ENCODE peak calls at places on chromosome 2, in nine cellular contexts. One of them, this sample, is unnamed.

GRCh38 chr2:226514895-226515294 is 284.7 kb downstream of the IRS1 start:
- DNase-seq in sigmoid colon: no peak
- DNase-seq in naive thymus-derived CD4-positive, alpha-beta T cell: no peak
- DNase-seq in cardiac muscle cell: no peak
- DNase-seq in psoas muscle: no peak
- DNase-seq in PC-9: no peak
- DNase-seq in K562: no peak
- DNase-seq in heart right ventricle: no peak
- DNase-seq in lower lobe of right lung: no peak
- DNase-seq in this sample: no peak

GRCh38 chr2:215186021-215186420 is 47.6 kb upstream of the ABCA12 start:
- DNase-seq in sigmoid colon: no peak
- DNase-seq in naive thymus-derived CD4-positive, alpha-beta T cell: no peak
- DNase-seq in cardiac muscle cell: no peak
- DNase-seq in psoas muscle: no peak
- DNase-seq in PC-9: no peak
- DNase-seq in K562: no peak
- DNase-seq in heart right ventricle: no peak
- DNase-seq in lower lobe of right lung: no peak
- DNase-seq in this sample: no peak

GRCh38 chr2:230823264-230823964 is 41.3 kb upstream of the ITM2C start:
- DNase-seq in sigmoid colon: no peak
- DNase-seq in naive thymus-derived CD4-positive, alpha-beta T cell: no peak
- DNase-seq in cardiac muscle cell: no peak
- DNase-seq in psoas muscle: no peak
- DNase-seq in PC-9: no peak
- DNase-seq in K562: no peak
- DNase-seq in heart right ventricle: no peak
- DNase-seq in lower lobe of right lung: no peak
- DNase-seq in this sample: no peak

GRCh38 chr2:26560892-26561291 is 80.3 kb downstream of the CIB4 start:
- DNase-seq in sigmoid colon: peak; percentile 8
- DNase-seq in naive thymus-derived CD4-positive, alpha-beta T cell: no peak
- DNase-seq in cardiac muscle cell: no peak
- DNase-seq in psoas muscle: no peak
- DNase-seq in PC-9: no peak
- DNase-seq in K562: no peak
- DNase-seq in heart right ventricle: no peak
- DNase-seq in lower lobe of right lung: no peak
- DNase-seq in this sample: no peak

GRCh38 chr2:67871696-67872320 is 191.0 kb downstream of the C1D start:
- DNase-seq in sigmoid colon: no peak
- DNase-seq in naive thymus-derived CD4-positive, alpha-beta T cell: no peak
- DNase-seq in cardiac muscle cell: no peak
- DNase-seq in psoas muscle: no peak
- DNase-seq in PC-9: peak; percentile 32
- DNase-seq in K562: no peak
- DNase-seq in heart right ventricle: no peak
- DNase-seq in lower lobe of right lung: no peak
- DNase-seq in this sample: no peak

GRCh38 chr2:43265006-43265770 is 38.8 kb upstream of the ZFP36L2 start:
- DNase-seq in sigmoid colon: peak; percentile 78
- DNase-seq in naive thymus-derived CD4-positive, alpha-beta T cell: no peak
- DNase-seq in cardiac muscle cell: peak; percentile 80
- DNase-seq in psoas muscle: peak; percentile 72
- DNase-seq in PC-9: no peak
- DNase-seq in K562: no peak
- DNase-seq in heart right ventricle: peak; percentile 75
- DNase-seq in lower lobe of right lung: no peak
- DNase-seq in this sample: no peak

GRCh38 chr2:65024149-65024829 is 31.9 kb upstream of the CEP68 start:
- DNase-seq in sigmoid colon: no peak
- DNase-seq in naive thymus-derived CD4-positive, alpha-beta T cell: no peak
- DNase-seq in cardiac muscle cell: no peak
- DNase-seq in psoas muscle: no peak
- DNase-seq in PC-9: no peak
- DNase-seq in K562: no peak
- DNase-seq in heart right ventricle: no peak
- DNase-seq in lower lobe of right lung: no peak
- DNase-seq in this sample: no peak

GRCh38 chr2:9342659-9343058 is 80.7 kb downstream of the ITGB1BP1 start:
- DNase-seq in sigmoid colon: no peak
- DNase-seq in naive thymus-derived CD4-positive, alpha-beta T cell: no peak
- DNase-seq in cardiac muscle cell: no peak
- DNase-seq in psoas muscle: no peak
- DNase-seq in PC-9: no peak
- DNase-seq in K562: no peak
- DNase-seq in heart right ventricle: no peak
- DNase-seq in lower lobe of right lung: no peak
- DNase-seq in this sample: no peak

GRCh38 chr2:27566628-27567027 is 16.2 kb upstream of the ZNF512 start:
- DNase-seq in sigmoid colon: no peak
- DNase-seq in naive thymus-derived CD4-positive, alpha-beta T cell: no peak
- DNase-seq in cardiac muscle cell: no peak
- DNase-seq in psoas muscle: no peak
- DNase-seq in PC-9: no peak
- DNase-seq in K562: no peak
- DNase-seq in heart right ventricle: no peak
- DNase-seq in lower lobe of right lung: no peak
- DNase-seq in this sample: no peak

GRCh38 chr2:100352511-100352910 is 30.2 kb upstream of the LONRF2 start:
- DNase-seq in sigmoid colon: no peak
- DNase-seq in naive thymus-derived CD4-positive, alpha-beta T cell: no peak
- DNase-seq in cardiac muscle cell: no peak
- DNase-seq in psoas muscle: no peak
- DNase-seq in PC-9: no peak
- DNase-seq in K562: no peak
- DNase-seq in heart right ventricle: no peak
- DNase-seq in lower lobe of right lung: no peak
- DNase-seq in this sample: no peak

GRCh38 chr2:230868151-230868946 is 3.6 kb downstream of the ITM2C start:
- DNase-seq in sigmoid colon: no peak
- DNase-seq in naive thymus-derived CD4-positive, alpha-beta T cell: no peak
- DNase-seq in cardiac muscle cell: peak; percentile 77
- DNase-seq in psoas muscle: no peak
- DNase-seq in PC-9: no peak
- DNase-seq in K562: no peak
- DNase-seq in heart right ventricle: no peak
- DNase-seq in lower lobe of right lung: no peak
- DNase-seq in this sample: no peak

GRCh38 chr2:218849721-218850120 is 9.9 kb upstream of the WNT6 start:
- DNase-seq in sigmoid colon: no peak
- DNase-seq in naive thymus-derived CD4-positive, alpha-beta T cell: no peak
- DNase-seq in cardiac muscle cell: no peak
- DNase-seq in psoas muscle: no peak
- DNase-seq in PC-9: peak; percentile 81
- DNase-seq in K562: no peak
- DNase-seq in heart right ventricle: no peak
- DNase-seq in lower lobe of right lung: no peak
- DNase-seq in this sample: peak; percentile 1

DNA sequence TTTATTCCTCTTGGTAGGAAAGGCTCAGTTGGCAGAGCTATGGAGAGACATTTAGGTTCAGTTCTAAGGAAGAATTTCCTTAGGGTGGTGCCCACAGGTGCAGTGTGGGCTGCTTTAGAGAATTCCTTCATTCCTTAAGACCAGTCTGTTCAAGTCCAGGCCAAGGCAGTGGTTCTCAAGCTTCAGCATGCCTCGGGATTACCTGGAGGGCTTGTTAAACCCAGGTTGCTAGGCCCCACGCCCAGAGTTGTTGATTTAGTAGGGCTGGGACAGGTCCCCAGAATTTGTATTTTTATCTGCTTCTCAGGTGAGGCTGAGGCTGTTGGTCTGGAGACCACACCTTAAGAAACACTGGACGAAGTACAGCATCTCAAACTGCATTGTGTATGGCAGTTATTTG is 68.9 kb downstream of the CERS6 start:
- DNase-seq in sigmoid colon: no peak
- DNase-seq in naive thymus-derived CD4-positive, alpha-beta T cell: no peak
- DNase-seq in cardiac muscle cell: no peak
- DNase-seq in psoas muscle: no peak
- DNase-seq in PC-9: no peak
- DNase-seq in K562: no peak
- DNase-seq in heart right ventricle: no peak
- DNase-seq in lower lobe of right lung: no peak
- DNase-seq in this sample: no peak
- H3K27ac ChIP-seq in sigmoid colon: no peak overlapping the region
- H3K27ac ChIP-seq in naive thymus-derived CD4-positive, alpha-beta T cell: no peak overlapping the region
- H3K27ac ChIP-seq in cardiac muscle cell: no peak overlapping the region
- H3K27ac ChIP-seq in psoas muscle: peak overlapping the region; percentile 36
- H3K27ac ChIP-seq in PC-9: no peak overlapping the region
- H3K27ac ChIP-seq in K562: no peak overlapping the region
- H3K27ac ChIP-seq in heart right ventricle: peak overlapping the region; percentile 82
- H3K27ac ChIP-seq in lower lobe of right lung: no peak overlapping the region
- H3K27ac ChIP-seq in this sample: no peak overlapping the region

GRCh38 chr2:196248467-196249104 is 77.2 kb upstream of the STK17B start:
- DNase-seq in sigmoid colon: no peak
- DNase-seq in naive thymus-derived CD4-positive, alpha-beta T cell: no peak
- DNase-seq in cardiac muscle cell: no peak
- DNase-seq in psoas muscle: no peak
- DNase-seq in PC-9: no peak
- DNase-seq in K562: no peak
- DNase-seq in heart right ventricle: no peak
- DNase-seq in lower lobe of right lung: no peak
- DNase-seq in this sample: no peak

GRCh38 chr2:196247114-196247978 is 76.0 kb upstream of the STK17B start:
- DNase-seq in sigmoid colon: no peak
- DNase-seq in naive thymus-derived CD4-positive, alpha-beta T cell: no peak
- DNase-seq in cardiac muscle cell: no peak
- DNase-seq in psoas muscle: peak; percentile 27
- DNase-seq in PC-9: no peak
- DNase-seq in K562: no peak
- DNase-seq in heart right ventricle: no peak
- DNase-seq in lower lobe of right lung: no peak
- DNase-seq in this sample: no peak

GRCh38 chr2:196249860-196250259 is 78.5 kb upstream of the STK17B start:
- DNase-seq in sigmoid colon: no peak
- DNase-seq in naive thymus-derived CD4-positive, alpha-beta T cell: no peak
- DNase-seq in cardiac muscle cell: no peak
- DNase-seq in psoas muscle: no peak
- DNase-seq in PC-9: no peak
- DNase-seq in K562: no peak
- DNase-seq in heart right ventricle: no peak
- DNase-seq in lower lobe of right lung: no peak
- DNase-seq in this sample: no peak

GRCh38 chr2:196249171-196249570 is 77.8 kb upstream of the STK17B start:
- DNase-seq in sigmoid colon: no peak
- DNase-seq in naive thymus-derived CD4-positive, alpha-beta T cell: no peak
- DNase-seq in cardiac muscle cell: no peak
- DNase-seq in psoas muscle: no peak
- DNase-seq in PC-9: no peak
- DNase-seq in K562: no peak
- DNase-seq in heart right ventricle: no peak
- DNase-seq in lower lobe of right lung: no peak
- DNase-seq in this sample: no peak

GRCh38 chr2:196247979-196248286 is 76.6 kb upstream of the STK17B start:
- DNase-seq in sigmoid colon: no peak
- DNase-seq in naive thymus-derived CD4-positive, alpha-beta T cell: no peak
- DNase-seq in cardiac muscle cell: no peak
- DNase-seq in psoas muscle: no peak
- DNase-seq in PC-9: no peak
- DNase-seq in K562: no peak
- DNase-seq in heart right ventricle: no peak
- DNase-seq in lower lobe of right lung: no peak
- DNase-seq in this sample: no peak
- H3K27ac ChIP-seq in sigmoid colon: peak overlapping the region; percentile 19
- H3K27ac ChIP-seq in naive thymus-derived CD4-positive, alpha-beta T cell: peak overlapping the region; percentile 22
- H3K27ac ChIP-seq in cardiac muscle cell: no peak overlapping the region
- H3K27ac ChIP-seq in psoas muscle: no peak overlapping the region
- H3K27ac ChIP-seq in PC-9: no peak overlapping the region
- H3K27ac ChIP-seq in K562: no peak overlapping the region
- H3K27ac ChIP-seq in heart right ventricle: peak overlapping the region; percentile 32
- H3K27ac ChIP-seq in lower lobe of right lung: peak overlapping the region; percentile 4
- H3K27ac ChIP-seq in this sample: no peak overlapping the region

DNA sequence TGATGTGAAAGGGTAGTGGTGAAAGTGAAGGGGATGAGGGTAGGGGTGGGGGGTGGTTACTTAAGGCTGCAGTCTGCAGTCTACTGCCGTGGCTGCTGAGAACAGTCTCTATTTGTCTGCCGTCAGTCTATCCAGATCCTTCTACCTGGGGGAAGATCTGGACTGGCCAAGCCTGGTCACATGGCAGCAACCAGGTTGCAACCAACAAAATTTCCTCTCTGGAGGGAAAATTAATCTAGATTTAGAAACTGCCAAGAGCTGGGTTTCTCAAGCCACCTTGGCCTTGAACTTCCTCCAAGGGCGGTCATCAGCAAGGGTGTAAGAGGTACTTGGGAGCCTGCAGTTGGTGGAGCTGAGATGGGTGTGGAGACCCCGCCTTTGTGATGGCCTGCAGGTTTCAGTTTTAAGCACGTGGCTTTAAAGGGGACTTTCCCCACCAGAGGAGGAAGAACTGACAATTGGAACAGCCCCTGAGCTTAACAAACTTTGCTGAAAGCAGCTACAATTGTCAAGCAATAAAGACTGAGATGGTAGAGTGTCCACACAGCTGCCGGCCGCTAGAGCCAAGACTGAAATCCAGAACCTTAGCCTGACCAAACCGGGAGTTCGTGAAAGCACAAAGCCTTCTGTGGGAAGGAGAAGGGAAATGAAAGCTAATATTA is 31.4 kb upstream of the KCMF1 start:
- DNase-seq in sigmoid colon: peak; percentile 41
- DNase-seq in naive thymus-derived CD4-positive, alpha-beta T cell: peak; percentile 74
- DNase-seq in cardiac muscle cell: no peak
- DNase-seq in psoas muscle: no peak
- DNase-seq in PC-9: no peak
- DNase-seq in K562: no peak
- DNase-seq in heart right ventricle: no peak
- DNase-seq in lower lobe of right lung: no peak
- DNase-seq in this sample: no peak
- H3K27ac ChIP-seq in sigmoid colon: no peak overlapping the region
- H3K27ac ChIP-seq in naive thymus-derived CD4-positive, alpha-beta T cell: peak overlapping the region; percentile 72
- H3K27ac ChIP-seq in cardiac muscle cell: no peak overlapping the region
- H3K27ac ChIP-seq in psoas muscle: no peak overlapping the region
- H3K27ac ChIP-seq in PC-9: no peak overlapping the region
- H3K27ac ChIP-seq in K562: no peak overlapping the region
- H3K27ac ChIP-seq in heart right ventricle: no peak overlapping the region
- H3K27ac ChIP-seq in lower lobe of right lung: no peak overlapping the region
- H3K27ac ChIP-seq in this sample: no peak overlapping the region

GRCh38 chr2:207896525-207897295 is 127.0 kb upstream of the FZD5 start:
- DNase-seq in sigmoid colon: no peak
- DNase-seq in naive thymus-derived CD4-positive, alpha-beta T cell: no peak
- DNase-seq in cardiac muscle cell: no peak
- DNase-seq in psoas muscle: no peak
- DNase-seq in PC-9: no peak
- DNase-seq in K562: no peak
- DNase-seq in heart right ventricle: no peak
- DNase-seq in lower lobe of right lung: no peak
- DNase-seq in this sample: peak; percentile 44
- H3K27ac ChIP-seq in sigmoid colon: no peak overlapping the region
- H3K27ac ChIP-seq in naive thymus-derived CD4-positive, alpha-beta T cell: no peak overlapping the region
- H3K27ac ChIP-seq in cardiac muscle cell: no peak overlapping the region
- H3K27ac ChIP-seq in psoas muscle: no peak overlapping the region
- H3K27ac ChIP-seq in PC-9: no peak overlapping the region
- H3K27ac ChIP-seq in K562: no peak overlapping the region
- H3K27ac ChIP-seq in heart right ventricle: no peak overlapping the region
- H3K27ac ChIP-seq in lower lobe of right lung: no peak overlapping the region
- H3K27ac ChIP-seq in this sample: no peak overlapping the region